ENCODE peak calls at places on chromosome 16, in six cellular contexts. One of them, this sample, is unnamed.

GRCh38 chr16:26137956-26138355 is 446.2 kb downstream of the HS3ST4 start:
- DNase-seq in hepatocyte: no peak
- DNase-seq in mucosa of descending colon: no peak
- DNase-seq in GM23338: no peak
- DNase-seq in AG09309: no peak
- DNase-seq in RWPE2: no peak
- DNase-seq in this sample: no peak

GRCh38 chr16:14569213-14569612 is 60.8 kb downstream of the PARN start:
- DNase-seq in hepatocyte: no peak
- DNase-seq in mucosa of descending colon: peak; percentile 78
- DNase-seq in GM23338: no peak
- DNase-seq in AG09309: no peak
- DNase-seq in RWPE2: no peak
- DNase-seq in this sample: no peak

GRCh38 chr16:30820952-30821421 is 34.0 kb upstream of the ZNF629 start:
- DNase-seq in hepatocyte: no peak
- DNase-seq in mucosa of descending colon: peak; percentile 49
- DNase-seq in GM23338: no peak
- DNase-seq in AG09309: no peak
- DNase-seq in RWPE2: no peak
- DNase-seq in this sample: no peak

GRCh38 chr16:13084331-13084730 is 182.9 kb downstream of the SHISA9 start:
- DNase-seq in hepatocyte: peak; percentile 46
- DNase-seq in mucosa of descending colon: no peak
- DNase-seq in GM23338: no peak
- DNase-seq in AG09309: no peak
- DNase-seq in RWPE2: no peak
- DNase-seq in this sample: no peak

GRCh38 chr16:8720080-8720966 is 45.9 kb downstream of the ABAT start:
- DNase-seq in hepatocyte: peak; percentile 89
- DNase-seq in mucosa of descending colon: no peak
- DNase-seq in GM23338: peak; percentile 76
- DNase-seq in AG09309: no peak
- DNase-seq in RWPE2: no peak
- DNase-seq in this sample: no peak

GRCh38 chr16:65658339-65659275 is 536.7 kb upstream of the CDH11 start:
- DNase-seq in hepatocyte: peak; percentile 39
- DNase-seq in mucosa of descending colon: no peak
- DNase-seq in GM23338: peak; percentile 13
- DNase-seq in AG09309: peak; percentile 71
- DNase-seq in RWPE2: peak; percentile 98
- DNase-seq in this sample: no peak

GRCh38 chr16:29729116-29729521 is 16.7 kb downstream of the C16orf54 start:
- DNase-seq in hepatocyte: peak; percentile 63
- DNase-seq in mucosa of descending colon: no peak
- DNase-seq in GM23338: peak; percentile 72
- DNase-seq in AG09309: peak; percentile 7
- DNase-seq in RWPE2: no peak
- DNase-seq in this sample: no peak

GRCh38 chr16:72467157-72467759 is 295.3 kb upstream of the PMFBP1 start:
- DNase-seq in hepatocyte: peak; percentile 60
- DNase-seq in mucosa of descending colon: no peak
- DNase-seq in GM23338: peak; percentile 81
- DNase-seq in AG09309: peak; percentile 18
- DNase-seq in RWPE2: no peak
- DNase-seq in this sample: no peak

GRCh38 chr16:56360117-56361008 is 65.0 kb downstream of the AMFR start:
- DNase-seq in hepatocyte: no peak
- DNase-seq in mucosa of descending colon: no peak
- DNase-seq in GM23338: no peak
- DNase-seq in AG09309: no peak
- DNase-seq in RWPE2: no peak
- DNase-seq in this sample: peak; percentile 36

GRCh38 chr16:56357291-56357764 is 68.0 kb downstream of the AMFR start:
- DNase-seq in hepatocyte: peak; percentile 55
- DNase-seq in mucosa of descending colon: peak; percentile 19
- DNase-seq in GM23338: peak; percentile 8
- DNase-seq in AG09309: no peak
- DNase-seq in RWPE2: no peak
- DNase-seq in this sample: peak; percentile 37

GRCh38 chr16:56355786-56356275 is 69.5 kb downstream of the AMFR start:
- DNase-seq in hepatocyte: no peak
- DNase-seq in mucosa of descending colon: peak; percentile 27
- DNase-seq in GM23338: no peak
- DNase-seq in AG09309: no peak
- DNase-seq in RWPE2: no peak
- DNase-seq in this sample: peak; percentile 1

GRCh38 chr16:56356276-56357241 is 68.8 kb downstream of the AMFR start:
- DNase-seq in hepatocyte: peak; percentile 93
- DNase-seq in mucosa of descending colon: peak; percentile 82
- DNase-seq in GM23338: peak; percentile 92
- DNase-seq in AG09309: peak; percentile 37
- DNase-seq in RWPE2: peak; percentile 74
- DNase-seq in this sample: peak; percentile 56

GRCh38 chr16:56357765-56358322 is 67.5 kb downstream of the AMFR start:
- DNase-seq in hepatocyte: no peak
- DNase-seq in mucosa of descending colon: peak; percentile 28
- DNase-seq in GM23338: peak; percentile 69
- DNase-seq in AG09309: no peak
- DNase-seq in RWPE2: no peak
- DNase-seq in this sample: peak; percentile 37
- TF ChIP-seq CTCF in hepatocyte: no peak
- TF ChIP-seq CTCF in mucosa of descending colon: no peak
- TF ChIP-seq CTCF in GM23338: peak; percentile 51
- TF ChIP-seq CTCF in AG09309: no peak
- TF ChIP-seq CTCF in RWPE2: no peak
- TF ChIP-seq CTCF in this sample: no peak

DNA sequence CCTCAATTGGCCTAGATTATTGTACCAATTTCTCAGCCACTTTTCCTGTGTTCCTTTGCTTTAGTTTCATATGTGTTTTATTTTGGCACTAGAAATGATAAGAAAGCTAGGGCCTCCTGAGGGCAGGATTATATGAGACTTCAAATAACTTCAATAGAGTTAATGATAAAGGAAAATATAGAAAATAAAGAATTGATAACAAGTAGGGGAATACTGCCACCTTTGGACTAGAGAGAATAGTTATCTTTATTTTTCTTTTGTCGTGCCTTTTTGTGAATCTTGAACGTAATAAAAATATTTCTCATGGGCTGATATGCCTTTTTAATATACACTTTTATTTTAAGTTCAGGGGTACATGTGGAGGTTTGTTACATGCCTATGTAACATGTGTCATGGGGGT is 29.3 kb upstream of the RBL2 start:
- DNase-seq in hepatocyte: no peak
- DNase-seq in mucosa of descending colon: no peak
- DNase-seq in GM23338: no peak
- DNase-seq in AG09309: no peak
- DNase-seq in RWPE2: no peak
- DNase-seq in this sample: no peak
- TF ChIP-seq CTCF in hepatocyte: no peak
- TF ChIP-seq CTCF in mucosa of descending colon: no peak
- TF ChIP-seq CTCF in GM23338: no peak
- TF ChIP-seq CTCF in AG09309: no peak
- TF ChIP-seq CTCF in RWPE2: peak; percentile 44
- TF ChIP-seq CTCF in this sample: no peak

GRCh38 chr16:18983565-18984424 is at the start of gene TMC7:
- DNase-seq in hepatocyte: peak; percentile 95
- DNase-seq in mucosa of descending colon: peak; percentile 94
- DNase-seq in GM23338: peak; percentile 97
- DNase-seq in AG09309: no peak
- DNase-seq in RWPE2: peak; percentile 89
- DNase-seq in this sample: peak; percentile 24
- TF ChIP-seq CTCF in hepatocyte: peak; percentile 97
- TF ChIP-seq CTCF in mucosa of descending colon: peak; percentile 73
- TF ChIP-seq CTCF in GM23338: peak; percentile 81
- TF ChIP-seq CTCF in AG09309: peak; percentile 90
- TF ChIP-seq CTCF in RWPE2: peak; percentile 98
- TF ChIP-seq CTCF in this sample: peak; percentile 49

GRCh38 chr16:85449195-85449884 is 163.8 kb upstream of the GSE1 start:
- DNase-seq in hepatocyte: no peak
- DNase-seq in mucosa of descending colon: no peak
- DNase-seq in GM23338: no peak
- DNase-seq in AG09309: no peak
- DNase-seq in RWPE2: no peak
- DNase-seq in this sample: no peak
- TF ChIP-seq CTCF in hepatocyte: no peak
- TF ChIP-seq CTCF in mucosa of descending colon: no peak
- TF ChIP-seq CTCF in GM23338: no peak
- TF ChIP-seq CTCF in AG09309: no peak
- TF ChIP-seq CTCF in RWPE2: no peak
- TF ChIP-seq CTCF in this sample: no peak

GRCh38 chr16:57955572-57955971 is 15.4 kb downstream of the CNGB1 start:
- DNase-seq in hepatocyte: no peak
- DNase-seq in mucosa of descending colon: no peak
- DNase-seq in GM23338: no peak
- DNase-seq in AG09309: no peak
- DNase-seq in RWPE2: no peak
- DNase-seq in this sample: no peak
- TF ChIP-seq CTCF in hepatocyte: no peak
- TF ChIP-seq CTCF in mucosa of descending colon: no peak
- TF ChIP-seq CTCF in GM23338: no peak
- TF ChIP-seq CTCF in AG09309: no peak
- TF ChIP-seq CTCF in RWPE2: no peak
- TF ChIP-seq CTCF in this sample: no peak

DNA sequence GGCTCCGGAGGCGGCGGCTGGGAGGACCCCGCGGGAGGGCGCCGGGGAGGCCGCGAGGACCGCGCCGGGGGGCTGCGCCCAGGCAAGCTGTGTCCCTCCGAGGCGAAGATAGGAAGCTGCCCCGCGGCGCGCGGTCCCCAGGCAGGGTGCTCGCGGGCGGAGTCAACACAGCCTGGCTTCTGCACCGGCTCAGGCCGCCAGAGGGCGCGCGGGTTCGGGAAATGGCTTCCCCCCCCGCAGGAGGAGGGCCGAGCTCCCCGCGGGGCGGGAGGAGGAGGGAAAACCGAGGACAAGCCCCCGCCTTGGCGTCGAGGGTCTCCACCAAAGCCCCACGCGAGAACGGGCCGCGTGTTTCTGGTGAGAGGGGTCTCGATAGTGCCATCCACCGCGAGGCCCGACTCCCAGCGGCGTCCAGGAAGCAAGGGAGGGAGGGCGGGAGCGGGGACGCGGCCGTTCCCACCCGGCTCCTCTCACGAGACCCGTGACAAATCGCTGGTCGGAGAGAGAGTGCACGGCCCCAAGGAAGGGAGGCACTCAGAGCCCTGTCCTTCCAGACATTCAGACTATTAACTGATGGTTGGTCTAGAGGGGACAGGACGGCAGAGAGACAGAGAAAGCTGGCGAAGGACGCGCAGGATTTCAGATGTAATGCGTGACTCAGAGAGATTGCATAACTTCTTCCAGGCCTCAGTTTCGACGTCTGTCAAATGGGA is 64.4 kb upstream of the DNAJA2 start:
- DNase-seq in hepatocyte: peak; percentile 91
- DNase-seq in mucosa of descending colon: peak; percentile 96
- DNase-seq in GM23338: peak; percentile 88
- DNase-seq in AG09309: peak; percentile 17
- DNase-seq in RWPE2: peak; percentile 80
- DNase-seq in this sample: peak; percentile 56
- TF ChIP-seq CTCF in hepatocyte: peak; percentile 99
- TF ChIP-seq CTCF in mucosa of descending colon: peak; percentile 75
- TF ChIP-seq CTCF in GM23338: peak; percentile 86
- TF ChIP-seq CTCF in AG09309: peak; percentile 88
- TF ChIP-seq CTCF in RWPE2: peak; percentile 96
- TF ChIP-seq CTCF in this sample: peak; percentile 89

This sample was measured in gastrocnemius medialis.